ENCODE peak calls at places on chromosomes 11 and 22, in eight cellular contexts. T is epithelial cell of esophagus, C is kidney, B is BJ, L is aorta, G is heart right ventricle, Y is upper lobe of right lung, A is Caco-2. V is an unnamed sample.

GRCh38 chr11:76641905-76642304 is 28.6 kb downstream of the LRRC32 start:
- DNase-seq in G (no peak), Y (no peak), C (no peak), B (no peak), A (no peak), T (no peak), L (no peak), V (no peak)

GRCh38 chr11:57622263-57622662 is 24.8 kb downstream of the SERPING1 start:
- DNase-seq in B (no peak), L (no peak), Y (no peak), T (no peak), A (no peak), C (no peak), G (no peak), V (no peak)

GRCh38 chr22:37240941-37241320 is 3.1 kb downstream of the RAC2 start:
- DNase-seq in Y (no peak), C (peak), B (no peak), A (no peak), L (peak), G (no peak), T (no peak), V (no peak)

GRCh38 chr11:111665779-111666178 is 63.5 kb downstream of the SIK2 start:
- DNase-seq in A (peak), G (no peak), L (no peak), T (peak), Y (no peak), B (no peak), C (no peak), V (no peak)

GRCh38 chr11:72578541-72578940 is 95.7 kb downstream of the PDE2A start:
- DNase-seq in A (no peak), B (no peak), Y (peak), C (no peak), T (no peak), G (no peak), L (peak), V (no peak)

GRCh38 chr22:20970939-20971657 is 4.0 kb downstream of the AIFM3 start:
- DNase-seq in B (no peak), A (no peak), C (no peak), Y (no peak), T (no peak), L (no peak), G (no peak), V (no peak)

GRCh38 chr11:69080361-69080973 is 31.7 kb downstream of the TPCN2 start:
- DNase-seq in L (no peak), T (peak), B (no peak), C (no peak), Y (no peak), G (no peak), A (no peak), V (peak)

GRCh38 chr11:78742430-78742829 is 167.8 kb upstream of the NARS2 start:
- DNase-seq in G (peak), Y (peak), L (peak), T (peak), C (peak), A (no peak), B (no peak), V (peak)

GRCh38 chr11:43632171-43632570 is 48.4 kb upstream of the HSD17B12 start:
- DNase-seq in A (no peak), G (no peak), Y (no peak), L (no peak), T (peak), B (peak), C (no peak), V (no peak)

GRCh38 chr11:76657139-76657823 is 13.3 kb downstream of the LRRC32 start:
- DNase-seq in A (no peak), T (no peak), L (no peak), Y (peak), C (peak), G (no peak), B (no peak), V (no peak)

GRCh38 chr11:126444072-126444471 is 88.6 kb downstream of the ST3GAL4 start:
- DNase-seq in A (no peak), G (no peak), B (no peak), T (no peak), L (no peak), C (no peak), Y (no peak), V (no peak)

GRCh38 chr11:132312161-132312560 is 941.7 kb downstream of the NTM start:
- DNase-seq in G (no peak), C (no peak), T (peak), B (no peak), L (no peak), A (no peak), Y (no peak), V (no peak)

GRCh38 chr11:23313001-23313400 is 452.7 kb upstream of the CCDC179 start:
- DNase-seq in C (no peak), A (no peak), G (no peak), B (no peak), L (no peak), T (no peak), Y (no peak), V (no peak)

GRCh38 chr22:37197451-37198289 is 9.6 kb upstream of the C1QTNF6 start:
- DNase-seq in L (peak), B (no peak), G (peak), T (peak), Y (peak), C (peak), A (peak), V (no peak)

GRCh38 chr11:101862410-101863233 is 52.2 kb upstream of the CEP126 start:
- DNase-seq in B (no peak), Y (no peak), A (peak), T (peak), L (no peak), C (no peak), G (no peak), V (peak)

GRCh38 chr11:12496181-12497025 is 119.0 kb downstream of the PARVA start:
- DNase-seq in B (no peak), Y (no peak), T (no peak), L (no peak), A (no peak), G (no peak), C (no peak), V (no peak)

GRCh38 chr22:31944700-31945477 is 554 bp downstream of the YWHAH start:
- DNase-seq in A (peak), C (peak), T (no peak), L (peak), G (peak), Y (peak), B (no peak), V (peak)

GRCh38 chr22:25420471-25420924 is 144.0 kb upstream of the GRK3 start:
- DNase-seq in L (no peak), A (no peak), G (no peak), B (no peak), T (no peak), C (peak), Y (no peak), V (no peak)

GRCh38 chr22:47406180-47406723 is 643.8 kb downstream of the TBC1D22A start:
- DNase-seq in L (no peak), G (no peak), A (no peak), C (peak), Y (no peak), B (no peak), T (no peak), V (no peak)

GRCh38 chr11:100671471-100671870 is 15.6 kb upstream of the ARHGAP42 start:
- DNase-seq in B (no peak), Y (no peak), L (no peak), T (no peak), G (no peak), A (no peak), C (no peak), V (no peak)

GRCh38 chr22:40107244-40107643 is 70.5 kb upstream of the TNRC6B start:
- DNase-seq in B (no peak), A (no peak), Y (no peak), L (no peak), G (no peak), C (no peak), T (no peak), V (no peak)

GRCh38 chr11:121445071-121445768 is 6.9 kb upstream of the SORL1 start:
- DNase-seq in A (no peak), Y (no peak), G (no peak), C (peak), L (no peak), B (no peak), T (no peak), V (no peak)

GRCh38 chr11:118980191-118980881 is 8.8 kb downstream of the FOXR1 start:
- DNase-seq in G (peak), C (peak), B (no peak), T (no peak), L (peak), A (no peak), Y (peak), V (peak)

GRCh38 chr11:4704054-4704789 is at the start of gene MMP26:
- DNase-seq in Y (no peak), A (no peak), C (no peak), B (no peak), T (no peak), G (no peak), L (no peak), V (no peak)

GRCh38 chr11:132471491-132471890 is 1060.8 kb downstream of the OPCML start:
- DNase-seq in C (no peak), T (peak), B (no peak), G (no peak), A (no peak), L (no peak), Y (no peak), V (no peak)

GRCh38 chr22:36733271-36733670 is 29.7 kb upstream of the CACNG2 start:
- DNase-seq in A (no peak), B (no peak), L (no peak), T (no peak), G (no peak), Y (peak), C (no peak), V (no peak)

GRCh38 chr22:26295583-26296126 is 126.4 kb downstream of the SEZ6L start:
- DNase-seq in B (no peak), G (no peak), C (no peak), T (no peak), Y (no peak), L (no peak), A (no peak), V (no peak)

GRCh38 chr22:50713571-50714056 is 24.4 kb upstream of the ACR start:
- DNase-seq in T (no peak), L (no peak), B (no peak), A (no peak), Y (no peak), G (no peak), C (peak), V (peak)

GRCh38 chr11:134040386-134041297 is 28.2 kb upstream of the JAM3 start:
- DNase-seq in Y (peak), A (no peak), B (no peak), C (peak), G (no peak), T (peak), L (no peak), V (no peak)

GRCh38 chr11:11284481-11284880 is 68.6 kb downstream of the CSNK2A3 start:
- DNase-seq in C (no peak), G (no peak), B (no peak), Y (no peak), T (no peak), A (no peak), L (no peak), V (no peak)

GRCh38 chr11:14894657-14895598 is 2.9 kb upstream of the CYP2R1 start:
- DNase-seq in Y (peak), C (peak), T (peak), A (peak), L (peak), G (peak), B (no peak), V (peak)

GRCh38 chr11:2592559-2593392 is 107.0 kb downstream of the KCNQ1OT1 start:
- DNase-seq in B (no peak), T (no peak), G (peak), Y (peak), L (no peak), A (no peak), C (peak), V (peak)

GRCh38 chr11:74611369-74611861 is 19.0 kb downstream of the POLD3 start:
- DNase-seq in Y (no peak), G (no peak), T (peak), C (no peak), A (peak), B (peak), L (no peak), V (no peak)

GRCh38 chr11:116928102-116928777 is 90.8 kb upstream of the APOA1 start:
- DNase-seq in B (no peak), Y (no peak), G (no peak), T (no peak), C (no peak), L (no peak), A (no peak), V (no peak)

GRCh38 chr22:47292546-47293320 is 530.3 kb downstream of the TBC1D22A start:
- DNase-seq in B (no peak), Y (no peak), C (no peak), A (no peak), T (no peak), L (no peak), G (no peak), V (peak)

GRCh38 chr11:10526974-10527918 is 13.7 kb downstream of the RNF141 start:
- DNase-seq in C (no peak), Y (no peak), B (no peak), T (peak), A (no peak), L (no peak), G (no peak), V (no peak)

DNA sequence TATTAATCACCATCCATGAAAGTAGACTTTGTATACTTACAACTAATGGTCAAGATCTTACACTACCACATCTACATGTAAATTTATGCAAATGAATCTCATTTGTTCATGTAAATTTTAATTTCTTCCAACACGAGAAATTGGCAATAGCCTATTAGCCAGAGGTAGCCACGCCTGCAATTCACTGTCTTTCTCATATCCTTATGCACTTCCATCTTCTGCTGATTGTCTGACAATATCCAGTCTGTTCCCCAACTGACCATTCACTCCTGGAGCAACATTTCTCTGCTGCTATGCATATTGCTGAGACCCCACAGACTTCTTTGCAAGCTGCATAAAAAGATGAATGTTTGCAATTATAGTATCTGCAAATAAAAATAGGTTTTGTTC is 2.5 kb downstream of the NNMT start:
- DNase-seq in G (no peak), C (no peak), Y (no peak), L (no peak), A (no peak), B (no peak), T (no peak), V (no peak)
- H3K4me3 ChIP-seq in G (no peak), C (peak), Y (peak), L (peak), A (no peak), B (peak), T (no peak), V (peak)

DNA sequence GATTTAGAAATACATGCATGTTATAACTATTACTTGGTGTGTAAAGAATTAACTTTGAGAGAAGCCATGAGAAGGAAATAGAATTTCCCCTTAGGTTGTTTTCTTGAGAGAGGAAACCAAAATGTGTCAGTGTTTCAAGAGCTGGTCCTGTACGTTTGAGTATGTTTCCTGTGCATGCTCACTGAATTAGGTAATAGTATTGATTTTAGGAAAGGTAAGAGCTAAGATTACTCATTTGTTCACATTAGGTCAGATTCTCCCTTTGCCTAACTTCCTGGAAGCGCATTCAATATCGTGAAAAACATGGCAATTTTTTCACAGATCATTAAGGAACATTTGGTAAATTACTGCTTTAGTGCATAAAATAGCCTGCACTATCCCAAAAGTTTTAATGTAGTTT is 49.3 kb upstream of the RDX start:
- DNase-seq in L (no peak), B (no peak), A (no peak), T (peak), C (no peak), G (no peak), Y (no peak), V (no peak)
- H3K4me3 ChIP-seq in L (no peak), B (no peak), A (no peak), T (no peak), C (no peak), G (no peak), Y (no peak), V (no peak)

DNA sequence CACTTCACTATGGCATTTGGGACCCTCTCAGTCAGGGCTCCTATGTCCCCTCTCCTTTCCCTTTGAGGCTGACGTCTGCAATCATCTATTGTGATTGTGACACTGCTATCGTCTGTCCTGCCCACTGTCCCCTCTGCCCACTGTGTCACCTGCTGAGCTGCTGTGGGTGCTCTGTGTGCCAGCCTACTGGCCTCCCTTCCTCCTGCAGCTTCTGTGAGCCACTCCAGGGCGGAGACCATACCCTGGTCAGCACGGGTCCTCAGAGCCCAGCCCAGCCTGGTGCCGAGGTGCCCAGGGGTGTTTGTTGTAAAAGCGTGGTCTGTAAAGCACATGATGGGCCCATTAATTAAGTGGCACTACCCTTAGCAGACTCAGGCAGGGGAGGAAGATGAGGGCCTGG is 29.4 kb downstream of the MPPED1 start:
- DNase-seq in T (no peak), B (no peak), A (no peak), G (no peak), C (no peak), L (no peak), Y (peak), V (no peak)
- H3K4me3 ChIP-seq in T (no peak), B (no peak), A (no peak), G (no peak), C (no peak), L (no peak), Y (no peak), V (no peak)

GRCh38 chr11:35014352-35014751 is 97.9 kb downstream of the PDHX start:
- DNase-seq in A (no peak), C (no peak), L (no peak), Y (no peak), G (no peak), B (no peak), T (peak), V (no peak)
- H3K4me3 ChIP-seq in A (no peak), C (no peak), L (no peak), Y (no peak), G (no peak), B (no peak), T (no peak), V (no peak)

GRCh38 chr11:70410276-70410675 is 11.9 kb downstream of the CTTN start:
- DNase-seq in B (no peak), C (no peak), T (no peak), G (peak), A (no peak), L (no peak), Y (no peak), V (no peak)

GRCh38 chr11:70411713-70412452 is 13.6 kb downstream of the CTTN start:
- DNase-seq in T (no peak), C (no peak), Y (no peak), G (no peak), L (no peak), A (no peak), B (no peak), V (no peak)

GRCh38 chr11:70409437-70409836 is 11.1 kb downstream of the CTTN start:
- DNase-seq in C (no peak), G (no peak), B (no peak), L (no peak), A (no peak), Y (no peak), T (no peak), V (no peak)

GRCh38 chr11:70407814-70408213 is 9.5 kb downstream of the CTTN start:
- DNase-seq in C (no peak), B (no peak), L (no peak), G (no peak), T (no peak), Y (no peak), A (no peak), V (no peak)

GRCh38 chr11:70409871-70410270 is 11.5 kb downstream of the CTTN start:
- DNase-seq in L (no peak), G (no peak), B (no peak), A (no peak), T (no peak), Y (no peak), C (no peak), V (no peak)
- H3K4me3 ChIP-seq in L (no peak), G (no peak), B (no peak), A (no peak), T (no peak), Y (no peak), C (no peak), V (no peak)

DNA sequence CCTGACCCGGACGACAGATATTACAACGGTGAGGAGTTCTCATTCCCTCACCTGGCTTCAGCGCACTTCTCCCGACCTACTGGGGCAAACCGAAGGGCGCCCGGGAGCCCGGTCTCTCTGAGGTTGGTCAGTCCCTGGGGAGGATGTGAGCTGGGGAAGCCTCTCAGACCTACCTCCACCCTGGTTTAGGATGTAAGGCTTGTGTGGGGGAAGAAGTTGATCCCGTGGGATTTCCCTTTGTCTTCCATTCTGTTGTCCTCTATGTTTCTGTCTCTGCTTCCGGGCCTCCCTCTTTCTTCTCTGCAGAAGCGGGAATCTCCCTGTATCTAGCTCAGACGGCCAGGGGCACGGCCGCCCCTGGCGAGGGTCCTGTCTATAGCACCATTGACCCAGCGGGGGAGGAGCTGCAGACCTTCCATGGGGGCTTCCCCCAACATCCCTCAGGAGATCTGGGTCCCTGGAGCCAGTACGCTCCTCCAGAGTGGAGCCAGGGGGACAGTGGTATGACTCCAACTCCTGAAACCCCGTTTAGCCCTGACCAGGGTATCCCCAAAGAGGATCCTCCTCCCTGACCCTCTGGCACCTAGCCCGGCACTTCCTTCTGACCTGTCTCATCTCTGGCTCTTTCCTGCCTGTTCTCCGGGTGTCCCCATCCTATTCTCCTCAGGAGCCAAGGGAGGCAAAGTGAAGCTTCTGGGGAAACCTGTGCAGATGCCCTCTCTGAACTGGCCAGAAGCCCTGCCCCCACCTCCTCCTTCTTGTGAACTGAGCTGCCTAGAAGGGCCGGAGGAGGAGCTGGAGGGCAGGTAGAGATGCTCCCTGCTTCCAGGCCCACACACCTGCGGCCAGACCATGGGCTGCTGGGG is 12.6 kb downstream of the ROBO3 start:
- DNase-seq in T (no peak), Y (peak), A (no peak), L (no peak), G (no peak), C (no peak), B (no peak), V (no peak)
- H3K4me3 ChIP-seq in T (peak), Y (peak), A (no peak), L (no peak), G (peak), C (peak), B (peak), V (peak)

GRCh38 chr11:64799256-64799924 is 3.6 kb downstream of the MAP4K2 start:
- DNase-seq in C (peak), G (no peak), A (no peak), T (no peak), Y (no peak), B (no peak), L (peak), V (peak)
- H3K4me3 ChIP-seq in C (no peak), G (no peak), A (no peak), T (no peak), Y (no peak), B (no peak), L (no peak), V (no peak)

DNA sequence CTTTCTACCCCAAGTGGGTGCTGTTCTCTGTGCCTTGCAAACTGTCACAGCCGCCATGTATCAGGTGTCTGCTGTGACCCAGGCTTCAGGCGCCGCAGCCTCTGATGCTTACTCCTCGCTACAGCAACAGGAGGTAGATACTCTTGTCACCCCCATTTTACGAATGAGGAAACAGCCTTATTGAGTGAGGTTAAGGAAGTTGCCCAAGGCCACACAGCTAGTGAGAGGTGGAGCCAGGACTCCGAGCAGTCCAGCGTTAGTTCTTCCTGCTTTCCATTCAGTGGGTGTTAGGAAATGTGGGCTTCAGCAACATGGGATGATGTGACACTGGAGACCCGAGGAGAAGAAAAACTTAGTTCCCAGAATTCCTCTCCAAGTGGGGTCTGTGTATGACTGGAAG is 14.3 kb downstream of the RNF215 start:
- DNase-seq in A (no peak), C (no peak), Y (no peak), L (no peak), G (no peak), T (no peak), B (no peak), V (no peak)
- H3K4me3 ChIP-seq in A (no peak), C (no peak), Y (no peak), L (no peak), G (no peak), T (no peak), B (no peak), V (no peak)